ENCODE peak calls at places on chromosome 18, in eight cellular contexts. I is CD8-positive, alpha-beta T cell; B is cardiac muscle cell; M is cardiac fibroblast; X is GM10248; H is upper lobe of right lung; D is glutamatergic neuron; U is tibial nerve. R is an unnamed sample.

GRCh38 chr18:961644-962355 is 57.1 kb downstream of the ADCYAP1 start:
- DNase-seq in I (peak; percentile 45), B (peak; percentile 25), M (peak; percentile 73), X (peak; percentile 39), H (no peak), D (peak; percentile 50), U (peak; percentile 37), R (peak; percentile 48)

GRCh38 chr18:76209597-76209996 is 285.4 kb downstream of the ZNF516 start:
- DNase-seq in I (no peak), B (no peak), M (peak; percentile 9), X (no peak), H (no peak), D (no peak), U (no peak), R (no peak)

GRCh38 chr18:23662309-23663263 is at the start of gene ANKRD29:
- DNase-seq in I (peak; percentile 32), B (peak; percentile 52), M (peak; percentile 28), X (peak; percentile 36), H (peak; percentile 84), D (peak; percentile 44), U (no peak), R (peak; percentile 29)

GRCh38 chr18:25058520-25058919 is 293.4 kb downstream of the ZNF521 start:
- DNase-seq in I (no peak), B (no peak), M (no peak), X (no peak), H (no peak), D (no peak), U (no peak), R (no peak)

GRCh38 chr18:56388571-56388970 is 249.8 kb downstream of the TXNL1 start:
- DNase-seq in I (no peak), B (no peak), M (no peak), X (no peak), H (no peak), D (no peak), U (no peak), R (no peak)

GRCh38 chr18:23547806-23548205 is 38.5 kb downstream of the NPC1 start:
- DNase-seq in I (no peak), B (no peak), M (no peak), X (no peak), H (no peak), D (no peak), U (no peak), R (no peak)

GRCh38 chr18:2654828-2655152 is 736 bp upstream of the SMCHD1 start:
- DNase-seq in I (peak; percentile 91), B (no peak), M (peak; percentile 9), X (no peak), H (no peak), D (no peak), U (no peak), R (no peak)

GRCh38 chr18:7317804-7318231 is 86.9 kb downstream of the LRRC30 start:
- DNase-seq in I (no peak), B (no peak), M (no peak), X (no peak), H (no peak), D (no peak), U (no peak), R (no peak)

GRCh38 chr18:59219672-59220163 is at the start of gene GRP:
- DNase-seq in I (no peak), B (peak; percentile 23), M (no peak), X (no peak), H (no peak), D (peak; percentile 36), U (no peak), R (no peak)

GRCh38 chr18:52183107-52183506 is 156.9 kb upstream of the DCC start:
- DNase-seq in I (no peak), B (no peak), M (no peak), X (no peak), H (no peak), D (no peak), U (no peak), R (no peak)

GRCh38 chr18:32735781-32736180 is 37.0 kb downstream of the KLHL14 start:
- DNase-seq in I (no peak), B (no peak), M (no peak), X (no peak), H (no peak), D (no peak), U (no peak), R (no peak)

DNA sequence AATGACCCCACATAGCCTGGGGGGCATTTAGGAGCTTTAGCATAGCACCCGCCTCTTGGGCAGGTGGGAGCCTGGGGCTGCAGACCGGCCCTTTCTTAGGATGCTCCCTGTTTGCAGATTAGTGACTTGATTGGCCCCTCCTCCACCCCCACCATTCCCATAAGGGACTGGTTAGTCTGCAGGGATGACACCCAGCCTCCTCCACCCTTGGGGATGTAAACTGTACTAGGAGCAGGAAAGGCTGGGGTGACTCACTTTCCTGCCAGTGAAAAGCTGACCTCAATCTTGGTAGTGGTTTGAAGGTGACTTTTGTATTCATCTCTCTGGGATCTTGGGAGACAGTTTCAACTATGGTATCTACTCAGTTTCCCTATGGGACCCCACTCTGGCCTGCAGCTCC is 24.2 kb downstream of the CTIF start:
- DNase-seq in I (no peak), B (no peak), M (peak; percentile 56), X (no peak), H (no peak), D (no peak), U (no peak), R (no peak)
- TF ChIP-seq CTCF in I (no peak), B (no peak), M (no peak), X (no peak), H (no peak), D (no peak), U (no peak), R (no peak)

GRCh38 chr18:62037012-62037742 is 144.4 kb upstream of the RNF152 start:
- DNase-seq in I (no peak), B (no peak), M (peak; percentile 55), X (no peak), H (no peak), D (no peak), U (no peak), R (no peak)

GRCh38 chr18:62033756-62034155 is 140.9 kb upstream of the RNF152 start:
- DNase-seq in I (no peak), B (no peak), M (no peak), X (no peak), H (no peak), D (no peak), U (no peak), R (no peak)

GRCh38 chr18:62033207-62033606 is 140.4 kb upstream of the RNF152 start:
- DNase-seq in I (no peak), B (no peak), M (no peak), X (no peak), H (no peak), D (no peak), U (no peak), R (no peak)

DNA sequence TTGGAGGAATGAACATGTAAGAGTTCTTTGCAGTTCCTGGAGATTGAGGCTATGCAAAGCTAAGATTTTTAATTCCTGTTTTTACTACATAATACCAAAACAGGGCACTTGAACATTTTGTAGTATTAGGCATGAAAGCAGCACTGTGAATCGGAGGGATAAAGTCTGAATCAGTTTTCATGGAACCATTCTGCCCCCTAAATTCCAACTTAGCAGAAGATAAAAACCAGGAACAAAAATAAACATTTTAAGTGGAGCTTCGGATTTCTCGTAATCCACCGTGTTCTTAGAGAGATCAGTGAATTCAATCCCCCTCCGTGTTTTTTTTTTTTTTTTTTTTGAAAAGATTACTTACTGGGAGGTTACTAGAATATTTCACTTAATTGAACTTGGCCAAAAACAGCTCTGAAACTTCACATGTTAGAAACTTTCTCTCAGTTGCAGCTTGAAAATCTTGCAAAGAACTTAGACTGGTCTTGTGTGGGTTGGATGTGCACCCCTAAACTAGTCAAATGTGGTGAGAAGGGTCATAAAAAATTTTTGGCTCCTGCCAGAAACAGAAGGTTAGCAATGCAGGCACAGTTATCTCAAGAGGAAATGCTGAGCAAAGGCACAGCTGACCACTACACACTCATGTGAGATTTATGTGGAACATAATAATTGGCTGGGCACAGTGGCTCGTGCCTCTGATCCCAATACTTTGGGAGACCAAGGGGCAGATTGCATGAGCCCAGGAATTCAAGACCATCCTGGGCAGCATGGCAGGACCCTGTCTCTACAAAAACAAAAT is 145.4 kb upstream of the RNF152 start:
- DNase-seq in I (no peak), B (no peak), M (peak; percentile 75), X (no peak), H (no peak), D (no peak), U (no peak), R (no peak)
- TF ChIP-seq CTCF in I (no peak), B (no peak), M (no peak), X (no peak), H (no peak), D (no peak), U (no peak), R (no peak)

DNA sequence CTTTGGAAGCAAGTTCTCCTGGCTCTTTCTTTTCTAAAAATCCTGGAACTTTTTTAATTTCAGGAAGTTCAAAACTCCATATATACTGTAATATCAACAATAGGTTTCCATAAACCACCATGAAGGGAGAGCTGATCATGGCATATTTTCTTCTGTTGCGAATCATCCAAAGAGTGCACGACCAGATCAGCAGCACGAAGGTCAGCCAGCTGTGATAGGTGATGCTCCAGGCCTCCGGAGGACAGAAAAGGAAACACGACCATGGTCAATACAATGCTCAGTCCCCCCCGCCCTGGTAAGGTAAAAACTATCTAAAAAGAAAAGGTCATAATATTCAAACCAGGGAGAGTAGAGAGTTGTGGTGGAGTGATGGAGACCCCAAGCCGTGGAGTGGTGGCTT is 268.9 kb downstream of the NAPG start:
- DNase-seq in I (no peak), B (no peak), M (no peak), X (no peak), H (no peak), D (no peak), U (no peak), R (no peak)
- TF ChIP-seq CTCF in I (no peak), B (no peak), M (no peak), X (no peak), H (no peak), D (no peak), U (no peak), R (no peak)

GRCh38 chr18:9665311-9665710 is 42.8 kb upstream of the RAB31 start:
- DNase-seq in I (no peak), B (no peak), M (no peak), X (no peak), H (no peak), D (no peak), U (no peak), R (no peak)

GRCh38 chr18:9663377-9663776 is 44.7 kb upstream of the RAB31 start:
- DNase-seq in I (no peak), B (no peak), M (no peak), X (no peak), H (no peak), D (no peak), U (no peak), R (no peak)

GRCh38 chr18:9659499-9660387 is 45.4 kb upstream of the PPP4R1 start:
- DNase-seq in I (no peak), B (no peak), M (no peak), X (no peak), H (no peak), D (no peak), U (no peak), R (no peak)

GRCh38 chr18:9658111-9658641 is 43.8 kb upstream of the PPP4R1 start:
- DNase-seq in I (no peak), B (no peak), M (no peak), X (no peak), H (no peak), D (no peak), U (no peak), R (no peak)

DNA sequence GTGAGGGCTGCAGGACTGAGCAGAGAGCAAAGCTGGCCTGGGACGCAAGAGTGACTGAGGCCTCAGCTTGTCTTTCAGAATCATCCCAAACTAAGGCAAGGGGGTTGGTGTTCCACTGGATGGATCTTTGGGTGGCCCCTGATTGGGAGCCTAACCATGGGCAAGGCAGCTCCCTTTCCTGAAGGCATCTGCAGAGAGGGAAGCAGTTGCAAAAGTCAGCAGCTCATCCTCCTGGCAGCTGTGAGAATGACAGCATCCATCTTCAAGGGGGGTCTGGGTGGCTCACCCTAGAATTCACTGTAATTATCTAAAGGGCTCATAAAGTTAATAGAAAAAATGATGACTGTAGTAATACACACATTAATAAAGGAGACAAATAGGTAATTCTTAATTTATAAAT is 46.5 kb upstream of the RAB31 start:
- DNase-seq in I (no peak), B (no peak), M (no peak), X (no peak), H (no peak), D (no peak), U (no peak), R (no peak)
- TF ChIP-seq CTCF in I (no peak), B (peak; percentile 25), M (peak; percentile 34), X (no peak), H (no peak), D (no peak), U (no peak), R (no peak)